ENCODE peak calls at places on chromosomes 4 and X, in nine cellular contexts. L, B, U, V, X, Z, I, O and M are unnamed samples.

GRCh38 chrX:150201391-150201790 is 161.7 kb upstream of the MAMLD1 start:
- DNase-seq in O (no peak), B (no peak), L (no peak), U (no peak), X (no peak), V (no peak), I (no peak), Z (no peak), M (no peak)

GRCh38 chrX:10111364-10112148 is 45.2 kb upstream of the CLCN4 start:
- DNase-seq in V (peak), U (peak), I (no peak), X (no peak), O (peak), B (no peak), Z (no peak), L (no peak), M (peak)

GRCh38 chr4:169252339-169253086 is 18.2 kb downstream of the SH3RF1 start:
- DNase-seq in V (no peak), X (no peak), U (peak), Z (peak), L (no peak), B (peak), O (no peak), I (no peak), M (no peak)

GRCh38 chr4:2047031-2047660 is 12.0 kb upstream of the NAT8L start:
- DNase-seq in X (peak), V (no peak), L (no peak), B (no peak), Z (no peak), O (no peak), I (no peak), U (no peak), M (no peak)

GRCh38 chr4:188911707-188912106 is 772.5 kb downstream of the TRIML1 start:
- DNase-seq in V (no peak), I (no peak), X (no peak), B (no peak), Z (no peak), L (no peak), O (no peak), U (no peak), M (no peak)

GRCh38 chr4:36067116-36067515 is 177.2 kb downstream of the ARAP2 start:
- DNase-seq in L (no peak), U (no peak), B (no peak), I (no peak), Z (no peak), O (no peak), V (no peak), X (no peak), M (no peak)

GRCh38 chrX:103656623-103657022 is 27.8 kb downstream of the TCEAL1 start:
- DNase-seq in Z (peak), V (no peak), O (no peak), U (peak), X (no peak), B (no peak), I (no peak), L (peak), M (no peak)

GRCh38 chrX:155048997-155049619 is 21.8 kb downstream of the CMC4 start:
- DNase-seq in X (no peak), I (peak), U (peak), O (no peak), B (peak), Z (peak), L (no peak), V (peak), M (no peak)

GRCh38 chr4:2402053-2402452 is 16.4 kb downstream of the ZFYVE28 start:
- DNase-seq in X (peak), I (peak), Z (no peak), B (peak), O (no peak), V (peak), L (no peak), U (peak), M (no peak)

GRCh38 chrX:67692246-67692645 is 148.4 kb downstream of the AR start:
- DNase-seq in Z (no peak), O (no peak), U (peak), V (no peak), X (no peak), L (no peak), B (no peak), I (no peak), M (no peak)

GRCh38 chrX:23901065-23901464 is 6.7 kb downstream of the APOO start:
- DNase-seq in X (no peak), I (no peak), U (peak), L (no peak), B (no peak), O (no peak), Z (peak), V (peak), M (no peak)

GRCh38 chr4:153452661-153453378 is 13.3 kb upstream of the TMEM131L start:
- DNase-seq in V (peak), O (no peak), L (no peak), Z (no peak), I (no peak), X (no peak), B (no peak), U (no peak), M (no peak)

GRCh38 chrX:155188786-155189185 is 27.5 kb upstream of the VBP1 start:
- DNase-seq in X (no peak), L (no peak), B (no peak), I (no peak), V (no peak), Z (no peak), U (no peak), O (no peak), M (peak)

GRCh38 chr4:97590266-97590665 is 553.0 kb downstream of the STPG2 start:
- DNase-seq in O (no peak), L (no peak), U (no peak), Z (no peak), B (no peak), I (no peak), V (no peak), X (no peak), M (no peak)

GRCh38 chr4:47814896-47815295 is 23.0 kb downstream of the CORIN start:
- DNase-seq in V (no peak), B (no peak), O (no peak), L (no peak), I (no peak), Z (no peak), X (no peak), U (peak), M (no peak)

GRCh38 chr4:81493895-81494490 is 22.3 kb upstream of the RASGEF1B start:
- DNase-seq in I (no peak), L (no peak), Z (no peak), V (no peak), X (no peak), O (no peak), U (no peak), B (no peak), M (no peak)

GRCh38 chrX:48694776-48695523 is 1.6 kb upstream of the SUV39H1 start:
- DNase-seq in Z (no peak), X (no peak), V (no peak), O (no peak), I (no peak), B (no peak), U (no peak), L (no peak), M (no peak)

GRCh38 chrX:729583-730409 is 99.2 kb downstream of the SHOX start:
- DNase-seq in V (no peak), O (no peak), L (no peak), I (no peak), X (peak), Z (no peak), B (no peak), U (no peak), M (no peak)

GRCh38 chrX:115177941-115178340 is 11.3 kb upstream of the RBMXL3 start:
- DNase-seq in L (no peak), V (no peak), B (no peak), I (no peak), U (peak), X (no peak), Z (no peak), O (no peak), M (no peak)

GRCh38 chrX:96837808-96838207 is 45.9 kb upstream of the RPA4 start:
- DNase-seq in B (no peak), L (no peak), U (peak), V (no peak), X (no peak), O (no peak), Z (peak), I (no peak), M (no peak)

GRCh38 chr4:83335691-83336090 is 1.0 kb upstream of the HPSE start:
- DNase-seq in I (no peak), B (peak), X (no peak), Z (no peak), V (no peak), U (no peak), L (no peak), O (no peak), M (no peak)

GRCh38 chr4:38145033-38145673 is 185.0 kb downstream of the PTTG2 start:
- DNase-seq in B (no peak), Z (no peak), X (no peak), L (no peak), I (peak), V (no peak), O (no peak), U (peak), M (no peak)

GRCh38 chr4:164087733-164088132 is 593.2 kb downstream of the TMA16 start:
- DNase-seq in B (no peak), O (no peak), Z (no peak), L (no peak), U (no peak), V (no peak), I (no peak), X (no peak), M (no peak)

GRCh38 chr4:167774646-167775045 is 317.7 kb upstream of the ANXA10 start:
- DNase-seq in L (no peak), Z (no peak), I (no peak), U (peak), B (peak), V (no peak), O (no peak), X (no peak), M (no peak)

GRCh38 chr4:41120297-41121217 is 93.8 kb downstream of the APBB2 start:
- DNase-seq in U (peak), B (no peak), X (no peak), I (no peak), L (no peak), O (no peak), Z (no peak), V (no peak), M (no peak)

GRCh38 chrX:40105791-40106676 is 8.3 kb upstream of the BCOR start:
- DNase-seq in Z (peak), L (no peak), U (peak), I (peak), B (peak), X (peak), O (peak), V (no peak), M (peak)

GRCh38 chr4:26787461-26788340 is 72.9 kb upstream of the STIM2 start:
- DNase-seq in O (peak), B (peak), X (no peak), U (peak), V (peak), I (no peak), L (no peak), Z (peak), M (no peak)

GRCh38 chr4:48746608-48747374 is 33.3 kb downstream of the FRYL start:
- DNase-seq in X (no peak), O (no peak), B (no peak), V (no peak), I (no peak), U (no peak), L (no peak), Z (no peak), M (peak)

GRCh38 chrX:39492495-39493162 is 605.1 kb downstream of the BCOR start:
- DNase-seq in X (no peak), O (no peak), B (no peak), Z (no peak), V (no peak), L (no peak), I (no peak), U (no peak), M (no peak)

GRCh38 chrX:12973561-12974216 is 1.2 kb upstream of the TMSB4X start:
- DNase-seq in X (peak), U (no peak), I (no peak), V (no peak), B (peak), L (no peak), O (no peak), Z (peak), M (peak)

GRCh38 chr4:189113389-189113888 is 827.2 kb upstream of the FRG1 start:
- DNase-seq in B (no peak), Z (no peak), V (no peak), U (no peak), I (no peak), L (no peak), X (no peak), O (no peak), M (no peak)

GRCh38 chrX:39439910-39440733 is 638.9 kb downstream of the MID1IP1 start:
- DNase-seq in O (no peak), I (no peak), U (no peak), B (peak), V (no peak), Z (no peak), X (no peak), L (no peak), M (no peak)

GRCh38 chr4:2794707-2795557 is 2.0 kb downstream of the SH3BP2 start:
- DNase-seq in Z (no peak), U (peak), B (no peak), L (no peak), X (peak), O (no peak), I (no peak), V (no peak), M (no peak)

GRCh38 chr4:181569553-181569952 is 673.6 kb upstream of the TENM3 start:
- DNase-seq in Z (no peak), L (no peak), B (peak), X (no peak), I (no peak), U (peak), V (peak), O (no peak), M (no peak)